ENCODE peak calls at places on chromosomes 4 and X, in five cellular contexts. N is kidney epithelial cell, Q is small intestine, Y is fibroblast of lung, L is hepatocyte. U is an unnamed sample. For H3K36me3 and H3K27me3, the result is how much of the 10 kb centered on the place peaks cover.

GRCh38 chr4:41600243-41600642 is 62.3 kb downstream of the LIMCH1 start:
- DNase-seq in N (peak), Q (no peak), Y (peak), L (no peak), U (no peak)

GRCh38 chr4:159105761-159106243 is 2.9 kb downstream of the RAPGEF2 start:
- DNase-seq in N (no peak), Q (no peak), Y (peak), L (no peak), U (no peak)

GRCh38 chr4:57037982-57038604 is 59.4 kb downstream of the POLR2B start:
- DNase-seq in N (no peak), Q (peak), Y (no peak), L (peak), U (peak)

GRCh38 chrX:134002921-134003615 is 17.7 kb upstream of the GPC3 start:
- DNase-seq in N (no peak), Q (no peak), Y (no peak), L (no peak), U (no peak)

GRCh38 chr4:2320152-2320551 is 58.2 kb upstream of the MXD4 start:
- DNase-seq in N (no peak), Q (peak), Y (no peak), L (no peak), U (peak)

GRCh38 chr4:30903493-30903892 is 183.3 kb downstream of the PCDH7 start:
- DNase-seq in N (no peak), Q (no peak), Y (peak), L (no peak), U (no peak)

GRCh38 chr4:38242822-38243384 is 282.7 kb downstream of the PTTG2 start:
- DNase-seq in N (no peak), Q (no peak), Y (no peak), L (no peak), U (no peak)

GRCh38 chr4:10461091-10461849 is 4.0 kb upstream of the ZNF518B start:
- DNase-seq in N (no peak), Q (peak), Y (peak), L (peak), U (peak)

GRCh38 chr4:152534541-152535231 is 1.2 kb downstream of the FBXW7 start:
- DNase-seq in N (no peak), Q (peak), Y (peak), L (peak), U (peak)

GRCh38 chr4:27128431-27128830 is 267.8 kb downstream of the STIM2 start:
- DNase-seq in N (no peak), Q (no peak), Y (peak), L (no peak), U (no peak)

GRCh38 chr4:31360786-31361185 is 640.6 kb downstream of the PCDH7 start:
- DNase-seq in N (no peak), Q (no peak), Y (peak), L (peak), U (no peak)

GRCh38 chrX:50067435-50068292 is 133.1 kb downstream of the AKAP4 start:
- DNase-seq in N (no peak), Q (peak), Y (peak), L (peak), U (peak)

GRCh38 chr4:107794001-107794400 is 30.7 kb upstream of the SGMS2 start:
- DNase-seq in N (no peak), Q (peak), Y (no peak), L (peak), U (no peak)

GRCh38 chr4:185921583-185922555 is 109.9 kb upstream of the SORBS2 start:
- DNase-seq in N (no peak), Q (no peak), Y (peak), L (peak), U (no peak)

DNA sequence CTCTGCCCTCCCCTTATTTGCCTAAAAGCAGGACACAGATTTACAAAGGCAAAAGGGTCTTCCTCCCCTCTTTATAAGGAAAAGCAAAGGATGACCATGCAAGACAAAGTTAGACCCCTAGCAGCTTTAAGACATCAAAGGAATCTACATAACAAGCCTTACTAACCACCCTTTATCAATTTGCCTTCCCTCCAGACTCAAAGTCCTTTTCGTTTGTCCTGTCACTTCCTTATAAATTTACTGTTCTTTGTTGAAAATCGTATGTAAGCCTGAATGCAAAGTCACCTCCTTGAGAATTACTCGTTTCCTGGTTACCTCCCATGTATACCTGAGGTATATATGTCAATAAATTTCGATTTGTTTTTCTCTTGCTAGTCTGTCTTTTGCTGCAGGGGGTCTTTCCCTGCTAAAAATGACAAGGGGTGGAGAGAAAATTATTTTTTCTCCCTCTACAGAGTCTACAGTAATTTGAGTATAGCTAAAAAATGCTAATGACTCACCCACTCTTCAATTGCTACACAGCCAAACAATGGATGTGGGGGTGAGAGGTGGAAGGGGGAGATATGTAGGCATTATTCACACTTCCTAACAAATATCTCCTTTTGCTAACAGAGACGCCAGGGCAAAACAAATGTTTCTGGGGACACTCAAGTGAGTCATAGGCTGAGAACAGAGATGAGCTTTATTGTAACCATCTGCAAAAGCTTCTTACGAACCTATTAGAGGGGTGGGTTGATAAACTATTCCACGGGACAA is 13.2 kb downstream of the SCD5 start:
- DNase-seq in N (peak), Q (peak), Y (peak), L (no peak), U (no peak)
- H3K4me3 ChIP-seq in N (no peak), Q (no peak), Y (peak), L (no peak), U (no peak)

DNA sequence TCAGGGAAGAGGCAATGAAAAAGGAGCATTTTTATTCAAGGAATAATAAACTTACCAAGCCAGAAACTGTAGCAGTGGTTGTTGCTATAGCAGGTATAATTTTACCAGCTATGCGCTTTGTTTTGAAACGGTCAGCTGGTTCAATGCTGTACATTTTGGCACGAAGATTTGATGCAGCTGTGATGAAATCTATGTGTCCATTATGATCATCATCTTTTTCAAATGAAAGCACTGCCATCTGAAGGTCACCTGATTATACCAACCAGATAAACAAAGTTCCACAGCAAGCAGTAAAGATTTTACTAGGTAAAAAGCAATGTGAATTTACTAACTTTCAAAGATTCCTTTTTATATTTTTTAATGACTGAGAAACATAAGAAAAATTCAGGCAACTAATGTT is 66.4 kb downstream of the STAP1 start:
- DNase-seq in N (no peak), Q (no peak), Y (no peak), L (no peak), U (no peak)
- H3K36me3 ChIP-seq in N (under half), Q (under half), Y (under half), L (under half), U (under half)

GRCh38 chr4:92305878-92306520 is 2.2 kb downstream of the GRID2 start:
- DNase-seq in N (no peak), Q (no peak), Y (no peak), L (peak), U (peak)

GRCh38 chr4:92303621-92304027 is at the start of gene GRID2:
- DNase-seq in N (no peak), Q (no peak), Y (peak), L (peak), U (peak)

GRCh38 chr4:92304636-92305035 is 870 bp downstream of the GRID2 start:
- DNase-seq in N (no peak), Q (no peak), Y (no peak), L (peak), U (peak)

GRCh38 chr4:92305148-92305877 is 1.5 kb downstream of the GRID2 start:
- DNase-seq in N (peak), Q (peak), Y (peak), L (peak), U (peak)

DNA sequence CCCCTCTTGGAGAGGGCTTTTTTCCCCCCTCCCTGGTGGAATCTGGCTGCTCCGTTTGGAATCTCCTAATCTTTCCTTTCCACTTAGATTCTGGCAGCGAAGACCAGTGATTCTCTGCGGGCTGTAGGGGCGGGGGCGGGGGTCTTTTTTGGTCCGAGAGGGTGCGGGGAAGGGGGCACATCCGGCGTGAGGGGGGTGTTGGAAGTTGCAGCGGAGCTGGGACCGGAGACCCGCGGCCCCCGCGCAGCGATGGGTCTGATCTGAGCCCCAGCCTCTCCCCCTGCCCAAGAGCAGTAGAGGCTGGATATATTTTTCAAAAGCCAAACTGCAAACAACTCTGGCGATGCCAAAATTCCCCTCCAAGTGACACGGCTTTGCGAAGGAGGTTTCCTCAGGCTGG is 307 bp downstream of the GRID2 start:
- DNase-seq in N (no peak), Q (no peak), Y (no peak), L (no peak), U (no peak)
- H3K27me3 ChIP-seq in N (under half), Q (under half), Y (under half), L (half or more), U (under half)

DNA sequence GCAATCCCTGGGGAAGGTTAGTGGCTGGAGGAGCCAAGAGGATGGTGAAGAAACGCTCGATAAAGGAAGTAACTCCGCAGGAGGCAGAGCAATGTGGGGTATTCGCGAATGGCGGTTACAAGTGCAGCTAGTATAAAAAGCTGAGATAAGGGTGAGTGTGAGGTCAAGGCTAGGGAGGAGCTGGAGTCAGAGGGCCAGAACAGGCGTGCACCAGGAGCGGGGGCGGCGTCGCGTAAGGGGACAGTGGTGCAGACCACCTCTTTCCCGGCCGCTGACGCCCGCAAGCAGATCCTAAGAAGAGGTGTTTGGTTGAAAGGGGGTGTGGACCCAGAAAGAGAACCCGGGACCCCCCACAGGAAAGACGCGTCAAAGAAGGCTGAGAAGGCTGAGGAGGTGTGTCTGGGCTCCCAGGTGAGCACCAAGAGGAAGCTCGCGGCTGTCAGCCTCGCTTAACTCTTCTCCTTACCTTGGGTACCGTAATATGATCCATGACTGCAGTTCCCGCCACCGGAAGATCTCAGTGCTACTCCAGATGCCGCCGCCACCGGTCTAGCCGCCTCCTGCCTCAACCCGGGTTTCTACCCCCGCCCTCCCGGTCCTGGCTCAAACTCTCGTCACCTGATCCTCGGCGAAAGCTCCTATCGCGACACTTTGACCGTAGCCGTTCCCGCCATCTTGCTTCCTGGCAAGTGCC is at the start of gene MTMR8:
- DNase-seq in N (peak), Q (peak), Y (no peak), L (peak), U (peak)
- H3K4me3 ChIP-seq in N (peak), Q (peak), Y (peak), L (peak), U (peak)

DNA sequence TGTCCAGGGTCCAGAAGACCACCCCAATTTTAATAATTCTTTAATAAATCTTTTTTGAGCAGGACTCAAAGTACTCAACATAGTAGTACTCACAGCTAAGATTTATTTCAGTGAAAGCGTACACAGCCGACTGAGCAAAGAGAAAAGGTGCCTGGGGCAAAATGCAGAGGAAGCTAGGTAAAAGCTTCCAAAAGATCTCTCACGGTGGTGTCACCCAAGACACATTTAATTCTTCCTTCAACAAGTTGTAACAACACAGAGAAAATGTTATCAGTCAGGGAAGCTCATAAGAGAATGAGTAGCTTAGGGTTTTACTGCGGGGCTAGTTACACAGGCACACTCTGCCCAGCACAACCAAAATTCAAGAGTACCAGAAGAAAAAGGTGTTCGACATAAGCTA is 201.1 kb downstream of the OPHN1 start:
- DNase-seq in N (no peak), Q (no peak), Y (no peak), L (no peak), U (no peak)
- H3K36me3 ChIP-seq in N (under half), Q (under half), Y (under half), L (under half), U (under half)

GRCh38 chrX:132294776-132295495 is 75.7 kb upstream of the RAP2C start:
- DNase-seq in N (no peak), Q (no peak), Y (no peak), L (no peak), U (no peak)
- H3K27me3 ChIP-seq in N (under half), Q (under half), Y (under half), L (under half), U (under half)

GRCh38 chrX:45849261-45849660 is 648.6 kb upstream of the DIPK2B start:
- DNase-seq in N (peak), Q (peak), Y (peak), L (peak), U (peak)

GRCh38 chrX:45850197-45850774 is 649.6 kb upstream of the DIPK2B start:
- DNase-seq in N (no peak), Q (peak), Y (peak), L (peak), U (peak)

GRCh38 chrX:45851434-45851991 is 650.8 kb upstream of the DIPK2B start:
- DNase-seq in N (no peak), Q (peak), Y (peak), L (peak), U (peak)

GRCh38 chrX:45850775-45851433 is 650.2 kb upstream of the DIPK2B start:
- DNase-seq in N (no peak), Q (peak), Y (peak), L (peak), U (peak)

GRCh38 chrX:45852884-45853283 is 652.2 kb upstream of the DIPK2B start:
- DNase-seq in N (no peak), Q (no peak), Y (peak), L (no peak), U (no peak)
- H3K4me3 ChIP-seq in N (no peak), Q (no peak), Y (no peak), L (peak), U (no peak)

GRCh38 chr4:75953509-75953908 is 12.7 kb upstream of the NAAA start:
- DNase-seq in N (no peak), Q (no peak), Y (no peak), L (no peak), U (no peak)
- H3K36me3 ChIP-seq in N (under half), Q (under half), Y (under half), L (under half), U (under half)